ENCODE peak calls at places on chromosomes 16 and 17, in eight cellular contexts. T is fibroblast of lung, B is testis, E is left lung, V is heart left ventricle, Q is ovary, H is body of pancreas, S is lung. G is an unnamed sample. For H3K4me1, the result is how much of the 10 kb centered on the place peaks cover.

GRCh38 chr16:546909-547770 is 13.1 kb upstream of the PRR35 start:
- DNase-seq in T (peak), B (peak), E (peak), V (peak), Q (peak), H (peak), S (peak), G (no peak)

GRCh38 chr17:41734139-41734948 is at the start of gene HAP1:
- DNase-seq in T (peak), B (peak), E (peak), V (no peak), Q (no peak), H (peak), S (no peak), G (no peak)

GRCh38 chr16:89268987-89269735 is 51.7 kb downstream of the ZNF778 start:
- DNase-seq in T (peak), B (peak), E (peak), V (no peak), Q (peak), H (peak), S (no peak), G (no peak)

GRCh38 chr17:42387221-42387657 is 1.0 kb downstream of the STAT3 start:
- DNase-seq in T (peak), B (peak), E (no peak), V (no peak), Q (no peak), H (peak), S (peak), G (no peak)

GRCh38 chr17:45294506-45294905 is 22.3 kb downstream of the MAP3K14 start:
- DNase-seq in T (peak), B (peak), E (no peak), V (no peak), Q (no peak), H (peak), S (peak), G (no peak)

GRCh38 chr17:14011740-14012405 is 57.4 kb upstream of the COX10 start:
- DNase-seq in T (no peak), B (no peak), E (no peak), V (no peak), Q (no peak), H (peak), S (no peak), G (no peak)

GRCh38 chr16:84561291-84561690 is 56.6 kb downstream of the COTL1 start:
- DNase-seq in T (no peak), B (no peak), E (no peak), V (no peak), Q (no peak), H (no peak), S (no peak), G (no peak)

GRCh38 chr16:2467301-2468141 is 3.6 kb upstream of the NTN3 start:
- DNase-seq in T (peak), B (peak), E (no peak), V (peak), Q (peak), H (peak), S (no peak), G (no peak)

GRCh38 chr16:46908540-46909372 is 24.6 kb downstream of the GPT2 start:
- DNase-seq in T (peak), B (peak), E (no peak), V (no peak), Q (peak), H (peak), S (peak), G (no peak)

GRCh38 chr16:77063617-77064016 is 127.4 kb upstream of the MON1B start:
- DNase-seq in T (no peak), B (no peak), E (no peak), V (no peak), Q (no peak), H (no peak), S (no peak), G (no peak)

GRCh38 chr16:73549960-73550359 is 502.0 kb upstream of the ZFHX3 start:
- DNase-seq in T (no peak), B (no peak), E (no peak), V (no peak), Q (no peak), H (no peak), S (no peak), G (no peak)

GRCh38 chr16:73544266-73544665 is 496.3 kb upstream of the ZFHX3 start:
- DNase-seq in T (no peak), B (no peak), E (no peak), V (no peak), Q (no peak), H (no peak), S (no peak), G (no peak)

GRCh38 chr16:73546351-73546845 is 498.5 kb upstream of the ZFHX3 start:
- DNase-seq in T (no peak), B (no peak), E (no peak), V (no peak), Q (no peak), H (no peak), S (no peak), G (no peak)

GRCh38 chr16:73545713-73546112 is 497.8 kb upstream of the ZFHX3 start:
- DNase-seq in T (no peak), B (no peak), E (no peak), V (no peak), Q (no peak), H (no peak), S (no peak), G (no peak)
- H3K4me1 ChIP-seq in T (under half), B (under half), E (under half), V (under half), Q (under half), H (under half), S (under half), G (under half)

GRCh38 chr17:70053241-70054234 is 21.5 kb upstream of the KCNJ16 start:
- DNase-seq in T (no peak), B (peak), E (no peak), V (no peak), Q (peak), H (peak), S (no peak), G (no peak)
- H3K27ac ChIP-seq in T (no peak), B (peak), E (no peak), V (peak), Q (peak), H (peak), S (no peak), G (no peak)

GRCh38 chr16:62041401-62041800 is 5.2 kb upstream of the CDH8 start:
- DNase-seq in T (peak), B (peak), E (no peak), V (no peak), Q (no peak), H (no peak), S (no peak), G (no peak)
- TF ChIP-seq CTCF in T (no peak), B (no peak), E (no peak), V (peak), Q (no peak), H (no peak), S (no peak), G (no peak)

DNA sequence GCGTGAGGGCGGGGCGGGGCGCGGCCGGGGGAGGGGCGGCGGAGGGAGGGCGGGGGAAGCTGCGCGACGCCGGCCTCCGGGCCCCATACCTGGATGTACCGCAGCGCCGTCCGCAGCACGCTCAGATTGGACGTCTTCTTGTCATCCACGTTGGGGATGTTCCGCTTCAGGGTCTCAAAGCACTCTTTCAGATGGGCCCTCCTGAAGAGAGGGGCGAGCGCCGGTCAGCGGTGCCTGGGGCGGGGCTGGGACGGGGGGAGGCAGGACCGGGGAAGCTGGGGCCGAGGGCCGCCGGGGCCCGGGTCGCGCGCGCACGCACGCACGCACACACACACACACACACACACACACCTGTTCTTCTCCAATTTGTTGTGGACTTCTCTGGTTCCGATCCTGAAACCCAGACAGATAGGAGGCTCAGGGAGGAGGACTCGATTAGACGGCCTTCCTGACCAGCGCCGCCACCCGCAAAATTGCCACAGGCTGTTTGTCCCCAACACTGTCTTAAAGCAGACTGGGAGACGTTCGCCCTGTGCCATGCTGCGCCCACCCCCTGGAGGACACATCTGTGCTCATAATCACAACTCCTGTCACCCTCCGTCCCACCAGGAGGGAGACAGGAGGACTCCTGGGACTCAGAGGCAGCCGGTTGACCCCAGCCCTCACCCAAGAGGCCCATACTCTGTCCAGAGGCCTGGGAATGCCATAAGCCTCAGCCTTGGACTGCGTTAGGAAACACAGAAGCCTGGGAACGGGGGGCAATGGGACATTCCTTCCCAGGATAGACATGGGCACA is 6.7 kb downstream of the MNT start:
- DNase-seq in T (no peak), B (no peak), E (no peak), V (peak), Q (peak), H (no peak), S (no peak), G (no peak)
- H3K4me1 ChIP-seq in T (under half), B (half or more), E (half or more), V (half or more), Q (under half), H (half or more), S (under half), G (half or more)

GRCh38 chr17:66301418-66301863 is 972 bp upstream of the PRKCA start:
- DNase-seq in T (no peak), B (no peak), E (no peak), V (no peak), Q (no peak), H (no peak), S (no peak), G (no peak)

GRCh38 chr17:66300956-66301355 is 1.5 kb upstream of the PRKCA start:
- DNase-seq in T (no peak), B (no peak), E (no peak), V (no peak), Q (no peak), H (no peak), S (no peak), G (no peak)

GRCh38 chr17:66299721-66300120 is 2.7 kb upstream of the PRKCA start:
- DNase-seq in T (no peak), B (no peak), E (no peak), V (no peak), Q (no peak), H (no peak), S (no peak), G (no peak)

GRCh38 chr17:66302761-66303626 is 581 bp downstream of the PRKCA start:
- DNase-seq in T (peak), B (peak), E (peak), V (peak), Q (peak), H (peak), S (peak), G (no peak)

GRCh38 chr17:66301864-66302741 is at the start of gene PRKCA:
- DNase-seq in T (peak), B (peak), E (peak), V (peak), Q (peak), H (peak), S (peak), G (no peak)
- H3K27ac ChIP-seq in T (peak), B (peak), E (peak), V (peak), Q (peak), H (peak), S (peak), G (peak)

GRCh38 chr17:43667506-43668438 is 6.0 kb upstream of the MEOX1 start:
- DNase-seq in T (peak), B (no peak), E (no peak), V (peak), Q (no peak), H (no peak), S (no peak), G (no peak)
- TF ChIP-seq CTCF in T (no peak), B (no peak), E (no peak), V (no peak), Q (no peak), H (no peak), S (no peak), G (no peak)

GRCh38 chr17:57399690-57400089 is 143.4 kb downstream of the MSI2 start:
- DNase-seq in T (no peak), B (no peak), E (no peak), V (no peak), Q (no peak), H (no peak), S (no peak), G (no peak)
- H3K4me1 ChIP-seq in T (under half), B (under half), E (under half), V (under half), Q (under half), H (under half), S (under half), G (under half)

GRCh38 chr17:48022906-48023305 is 14.7 kb downstream of the COPZ2 start:
- DNase-seq in T (no peak), B (no peak), E (no peak), V (no peak), Q (no peak), H (no peak), S (no peak), G (no peak)
- H3K27ac ChIP-seq in T (no peak), B (no peak), E (no peak), V (no peak), Q (no peak), H (no peak), S (no peak), G (peak)

G was measured in esophagus squamous epithelium.